ENCODE peak calls at places on chromosomes 7 and 10, in eight cellular contexts. Q, T, K, C, V, N, O and B are unnamed samples.

GRCh38 chr10:30709229-30709628 is 79.7 kb upstream of the LYZL2 start:
- DNase-seq in O (no peak), Q (no peak), C (no peak), K (no peak), V (no peak), T (no peak), N (no peak), B (no peak)

GRCh38 chr10:100508691-100509150 is 10.9 kb downstream of the SEC31B start:
- DNase-seq in N (peak), Q (no peak), C (peak), O (peak), T (no peak), V (peak), K (no peak), B (peak)

GRCh38 chr7:101941481-101942383 is 124.3 kb downstream of the CUX1 start:
- DNase-seq in V (peak), N (peak), K (peak), O (peak), C (peak), Q (no peak), T (no peak), B (peak)

GRCh38 chr10:28810062-28810870 is 132.9 kb downstream of the BAMBI start:
- DNase-seq in K (no peak), T (no peak), C (no peak), O (peak), N (no peak), Q (no peak), V (no peak), B (no peak)

GRCh38 chr7:36747251-36747968 is 23.1 kb upstream of the AOAH start:
- DNase-seq in K (no peak), C (no peak), T (no peak), N (peak), V (peak), O (peak), Q (no peak), B (no peak)

GRCh38 chr10:74058071-74058470 is 60.2 kb downstream of the VCL start:
- DNase-seq in V (no peak), N (no peak), T (no peak), C (peak), Q (no peak), O (no peak), K (no peak), B (no peak)

GRCh38 chr7:143074141-143074540 is 22.0 kb downstream of the OR6V1 start:
- DNase-seq in K (no peak), Q (no peak), C (no peak), N (no peak), V (no peak), O (no peak), T (no peak), B (no peak)

GRCh38 chr7:157513162-157513621 is 176.4 kb downstream of the DNAJB6 start:
- DNase-seq in T (no peak), C (no peak), K (no peak), Q (no peak), N (no peak), V (no peak), O (no peak), B (no peak)

GRCh38 chr10:14782691-14783363 is 8.1 kb upstream of the FAM107B start:
- DNase-seq in Q (no peak), K (no peak), N (no peak), V (peak), C (no peak), O (peak), T (no peak), B (peak)

GRCh38 chr10:49387029-49387428 is 8.9 kb downstream of the DRGX start:
- DNase-seq in V (peak), K (no peak), T (no peak), O (peak), N (peak), Q (no peak), C (no peak), B (peak)

DNA sequence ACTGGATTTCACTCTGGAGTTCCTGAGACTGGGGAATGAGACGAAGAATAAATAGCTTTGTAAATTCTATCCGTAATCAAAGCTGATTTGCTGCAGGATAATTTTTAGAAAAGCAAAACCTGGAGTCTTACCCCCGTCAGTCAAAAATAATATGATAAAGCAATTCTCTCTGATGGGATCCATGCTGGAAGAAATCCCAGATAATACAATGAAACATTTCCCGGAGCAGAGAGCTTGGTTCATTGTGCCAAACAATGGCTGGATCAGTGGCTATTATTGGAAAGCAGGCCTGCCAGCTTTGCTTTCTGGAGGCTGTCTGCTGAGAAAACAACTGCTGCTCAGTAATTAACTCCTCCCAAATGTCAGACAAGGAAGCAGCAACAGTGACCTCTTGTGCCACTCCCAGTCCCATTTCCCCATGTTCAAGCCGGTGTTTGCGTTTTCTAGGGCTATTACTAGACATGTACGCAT is 609.4 kb upstream of the PCDH15 start:
- DNase-seq in C (no peak), V (peak), K (no peak), N (no peak), O (peak), T (no peak), Q (peak), B (no peak)
- TF ChIP-seq CTCF in C (no peak), V (no peak), K (no peak), N (no peak), O (no peak), T (no peak), Q (no peak), B (no peak)

GRCh38 chr7:645606-646005 is 80.9 kb upstream of the DNAAF5 start:
- DNase-seq in N (no peak), Q (no peak), O (no peak), V (no peak), T (no peak), K (no peak), C (no peak), B (no peak)
- TF ChIP-seq CTCF in N (no peak), Q (no peak), O (no peak), V (no peak), T (no peak), K (no peak), C (no peak), B (no peak)

GRCh38 chr7:146090023-146090645 is 26.5 kb upstream of the CNTNAP2 start:
- DNase-seq in T (no peak), K (no peak), N (peak), V (peak), Q (no peak), O (peak), C (peak), B (no peak)
- TF ChIP-seq CTCF in T (peak), K (peak), N (peak), V (peak), Q (peak), O (peak), C (peak), B (peak)

DNA sequence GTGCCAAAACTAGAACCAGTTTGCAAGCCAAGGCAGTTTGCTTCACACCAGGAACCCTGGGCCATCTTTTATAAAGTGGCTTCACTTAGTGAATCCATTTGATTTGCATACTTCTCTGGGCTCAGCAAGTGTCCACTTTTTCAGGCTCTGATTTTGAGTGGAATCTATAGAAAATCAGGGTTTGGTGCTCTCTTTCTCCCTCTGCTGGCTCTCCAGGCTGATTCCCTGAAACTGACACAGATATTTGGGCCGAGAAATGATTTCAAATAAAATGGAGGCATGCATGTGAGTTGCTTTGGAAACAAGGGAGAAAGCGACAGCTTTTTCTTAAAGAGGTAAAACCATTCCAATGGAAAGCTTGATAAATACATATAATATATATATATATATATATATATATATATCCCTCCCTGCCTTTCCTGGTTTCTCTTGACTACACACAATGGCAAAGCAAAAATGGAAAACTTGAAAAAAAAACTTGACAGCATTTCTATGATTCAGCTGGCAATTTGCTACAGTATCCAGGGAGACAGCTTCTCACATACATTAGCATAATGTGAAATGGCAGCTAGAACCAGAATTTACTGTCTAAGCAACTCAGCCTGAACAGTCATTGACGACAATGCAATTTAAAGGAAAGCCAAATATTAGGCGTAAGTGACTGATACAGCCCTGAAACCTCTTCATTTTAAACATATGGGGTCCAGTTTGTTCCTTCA is 188.4 kb downstream of the TMEM178B start:
- DNase-seq in T (no peak), K (no peak), O (no peak), C (no peak), Q (no peak), N (peak), V (no peak), B (peak)
- TF ChIP-seq CTCF in T (peak), K (no peak), O (peak), C (no peak), Q (no peak), N (peak), V (peak), B (peak)

GRCh38 chr7:136874393-136875032 is 6.1 kb downstream of the CHRM2 start:
- DNase-seq in C (no peak), O (peak), K (no peak), T (no peak), Q (no peak), V (peak), N (peak), B (no peak)
- TF ChIP-seq CTCF in C (peak), O (peak), K (no peak), T (peak), Q (no peak), V (peak), N (peak), B (peak)

GRCh38 chr7:117875566-117875965 is 2.3 kb upstream of the CTTNBP2 start:
- DNase-seq in O (no peak), N (peak), C (peak), V (peak), T (peak), Q (no peak), K (no peak), B (no peak)

GRCh38 chr7:117871778-117872538 is 1.3 kb downstream of the CTTNBP2 start:
- DNase-seq in O (no peak), C (no peak), N (peak), K (no peak), V (peak), Q (no peak), T (peak), B (no peak)

GRCh38 chr7:117872565-117873055 is 631 bp downstream of the CTTNBP2 start:
- DNase-seq in C (no peak), K (no peak), O (no peak), N (peak), Q (no peak), T (peak), V (peak), B (no peak)

GRCh38 chr7:117873056-117873932 is at the start of gene CTTNBP2:
- DNase-seq in Q (peak), V (peak), K (no peak), C (peak), T (peak), N (peak), O (peak), B (no peak)

GRCh38 chr7:117873933-117874530 is 791 bp upstream of the CTTNBP2 start:
- DNase-seq in Q (no peak), V (no peak), K (no peak), O (no peak), N (no peak), T (no peak), C (no peak), B (no peak)
- TF ChIP-seq CTCF in Q (no peak), V (no peak), K (no peak), O (no peak), N (no peak), T (no peak), C (no peak), B (no peak)